ENCODE peak calls at places on chromosomes 5 and 9, in six cellular contexts. One of them, this sample, is unnamed. For H3K36me3, the result is how much of the 10 kb centered on the place peaks cover.

GRCh38 chr5:174798411-174798930 is 74.1 kb downstream of the MSX2 start:
- DNase-seq in PC-3: no peak
- DNase-seq in cardiac muscle cell: peak
- DNase-seq in body of pancreas: no peak
- DNase-seq in testis: no peak
- DNase-seq in thyroid gland: no peak
- DNase-seq in this sample: no peak

GRCh38 chr5:115033861-115034260 is 135.8 kb downstream of the TRIM36 start:
- DNase-seq in body of pancreas: no peak
- DNase-seq in cardiac muscle cell: no peak
- DNase-seq in thyroid gland: no peak
- DNase-seq in testis: peak
- DNase-seq in PC-3: no peak
- DNase-seq in this sample: no peak

GRCh38 chr9:33166263-33167083 is 663 bp downstream of the B4GALT1 start:
- DNase-seq in thyroid gland: peak
- DNase-seq in body of pancreas: peak
- DNase-seq in PC-3: no peak
- DNase-seq in cardiac muscle cell: peak
- DNase-seq in testis: no peak
- DNase-seq in this sample: no peak

GRCh38 chr5:68252678-68253520 is 37.3 kb downstream of the PIK3R1 start:
- DNase-seq in cardiac muscle cell: peak
- DNase-seq in thyroid gland: peak
- DNase-seq in PC-3: peak
- DNase-seq in body of pancreas: peak
- DNase-seq in testis: peak
- DNase-seq in this sample: peak

GRCh38 chr9:111427186-111427585 is 57.0 kb downstream of the ECPAS start:
- DNase-seq in testis: no peak
- DNase-seq in PC-3: peak
- DNase-seq in body of pancreas: no peak
- DNase-seq in cardiac muscle cell: peak
- DNase-seq in thyroid gland: no peak
- DNase-seq in this sample: no peak

GRCh38 chr9:84500859-84501258 is 160.3 kb upstream of the SLC28A3 start:
- DNase-seq in thyroid gland: no peak
- DNase-seq in body of pancreas: no peak
- DNase-seq in cardiac muscle cell: no peak
- DNase-seq in PC-3: no peak
- DNase-seq in testis: no peak
- DNase-seq in this sample: no peak

GRCh38 chr5:41510176-41510831 is at the start of gene PLCXD3:
- DNase-seq in PC-3: peak
- DNase-seq in thyroid gland: no peak
- DNase-seq in testis: peak
- DNase-seq in body of pancreas: peak
- DNase-seq in cardiac muscle cell: peak
- DNase-seq in this sample: no peak

GRCh38 chr5:94908889-94909480 is 290.5 kb downstream of the SLF1 start:
- DNase-seq in PC-3: peak
- DNase-seq in body of pancreas: no peak
- DNase-seq in cardiac muscle cell: peak
- DNase-seq in thyroid gland: no peak
- DNase-seq in testis: no peak
- DNase-seq in this sample: no peak

GRCh38 chr5:72829707-72830106 is 13.2 kb downstream of the TNPO1 start:
- DNase-seq in thyroid gland: no peak
- DNase-seq in cardiac muscle cell: no peak
- DNase-seq in body of pancreas: no peak
- DNase-seq in PC-3: no peak
- DNase-seq in testis: no peak
- DNase-seq in this sample: no peak

GRCh38 chr5:141618030-141618803 is 583 bp downstream of the DIAPH1 start:
- DNase-seq in PC-3: peak
- DNase-seq in thyroid gland: peak
- DNase-seq in cardiac muscle cell: peak
- DNase-seq in testis: peak
- DNase-seq in body of pancreas: peak
- DNase-seq in this sample: peak

GRCh38 chr9:18911714-18912342 is 121.2 kb downstream of the SAXO1 start:
- DNase-seq in PC-3: no peak
- DNase-seq in testis: no peak
- DNase-seq in thyroid gland: no peak
- DNase-seq in body of pancreas: no peak
- DNase-seq in cardiac muscle cell: no peak
- DNase-seq in this sample: no peak

GRCh38 chr5:135375040-135375439 is 24.0 kb downstream of the MACROH2A1 start:
- DNase-seq in PC-3: no peak
- DNase-seq in body of pancreas: no peak
- DNase-seq in testis: no peak
- DNase-seq in thyroid gland: no peak
- DNase-seq in cardiac muscle cell: no peak
- DNase-seq in this sample: no peak

GRCh38 chr9:109498195-109499060 is at the start of gene PTPN3:
- DNase-seq in body of pancreas: peak
- DNase-seq in testis: peak
- DNase-seq in PC-3: peak
- DNase-seq in cardiac muscle cell: no peak
- DNase-seq in thyroid gland: peak
- DNase-seq in this sample: no peak

GRCh38 chr5:127006711-127007110 is 23.6 kb downstream of the MARCHF3 start:
- DNase-seq in body of pancreas: no peak
- DNase-seq in PC-3: no peak
- DNase-seq in cardiac muscle cell: peak
- DNase-seq in thyroid gland: no peak
- DNase-seq in testis: no peak
- DNase-seq in this sample: no peak

GRCh38 chr5:116271432-116271831 is 186.6 kb downstream of the COMMD10 start:
- DNase-seq in body of pancreas: no peak
- DNase-seq in testis: no peak
- DNase-seq in cardiac muscle cell: no peak
- DNase-seq in thyroid gland: no peak
- DNase-seq in PC-3: peak
- DNase-seq in this sample: no peak

GRCh38 chr9:35105571-35106342 is 2.8 kb upstream of the STOML2 start:
- DNase-seq in body of pancreas: no peak
- DNase-seq in thyroid gland: no peak
- DNase-seq in cardiac muscle cell: no peak
- DNase-seq in testis: no peak
- DNase-seq in PC-3: no peak
- DNase-seq in this sample: no peak
- H3K36me3 ChIP-seq in body of pancreas: under half
- H3K36me3 ChIP-seq in thyroid gland: under half
- H3K36me3 ChIP-seq in cardiac muscle cell: under half
- H3K36me3 ChIP-seq in testis: under half
- H3K36me3 ChIP-seq in PC-3: under half
- H3K36me3 ChIP-seq in this sample: under half

GRCh38 chr5:14397717-14398116 is 183.9 kb upstream of the OTULINL start:
- DNase-seq in thyroid gland: peak
- DNase-seq in cardiac muscle cell: peak
- DNase-seq in body of pancreas: no peak
- DNase-seq in PC-3: peak
- DNase-seq in testis: no peak
- DNase-seq in this sample: no peak

GRCh38 chr5:14400611-14401010 is 181.0 kb upstream of the OTULINL start:
- DNase-seq in PC-3: no peak
- DNase-seq in testis: no peak
- DNase-seq in body of pancreas: no peak
- DNase-seq in thyroid gland: no peak
- DNase-seq in cardiac muscle cell: no peak
- DNase-seq in this sample: no peak

GRCh38 chr5:14400085-14400484 is 181.5 kb upstream of the OTULINL start:
- DNase-seq in PC-3: peak
- DNase-seq in cardiac muscle cell: peak
- DNase-seq in testis: no peak
- DNase-seq in body of pancreas: no peak
- DNase-seq in thyroid gland: no peak
- DNase-seq in this sample: no peak

GRCh38 chr5:14401639-14402038 is 180.0 kb upstream of the OTULINL start:
- DNase-seq in cardiac muscle cell: no peak
- DNase-seq in PC-3: no peak
- DNase-seq in body of pancreas: no peak
- DNase-seq in thyroid gland: no peak
- DNase-seq in testis: no peak
- DNase-seq in this sample: no peak

GRCh38 chr5:14399054-14399657 is 182.4 kb upstream of the OTULINL start:
- DNase-seq in cardiac muscle cell: peak
- DNase-seq in testis: peak
- DNase-seq in PC-3: peak
- DNase-seq in thyroid gland: no peak
- DNase-seq in body of pancreas: no peak
- DNase-seq in this sample: no peak
- H3K4me3 ChIP-seq in cardiac muscle cell: no peak
- H3K4me3 ChIP-seq in testis: no peak
- H3K4me3 ChIP-seq in PC-3: no peak
- H3K4me3 ChIP-seq in thyroid gland: no peak
- H3K4me3 ChIP-seq in body of pancreas: no peak
- H3K4me3 ChIP-seq in this sample: no peak

DNA sequence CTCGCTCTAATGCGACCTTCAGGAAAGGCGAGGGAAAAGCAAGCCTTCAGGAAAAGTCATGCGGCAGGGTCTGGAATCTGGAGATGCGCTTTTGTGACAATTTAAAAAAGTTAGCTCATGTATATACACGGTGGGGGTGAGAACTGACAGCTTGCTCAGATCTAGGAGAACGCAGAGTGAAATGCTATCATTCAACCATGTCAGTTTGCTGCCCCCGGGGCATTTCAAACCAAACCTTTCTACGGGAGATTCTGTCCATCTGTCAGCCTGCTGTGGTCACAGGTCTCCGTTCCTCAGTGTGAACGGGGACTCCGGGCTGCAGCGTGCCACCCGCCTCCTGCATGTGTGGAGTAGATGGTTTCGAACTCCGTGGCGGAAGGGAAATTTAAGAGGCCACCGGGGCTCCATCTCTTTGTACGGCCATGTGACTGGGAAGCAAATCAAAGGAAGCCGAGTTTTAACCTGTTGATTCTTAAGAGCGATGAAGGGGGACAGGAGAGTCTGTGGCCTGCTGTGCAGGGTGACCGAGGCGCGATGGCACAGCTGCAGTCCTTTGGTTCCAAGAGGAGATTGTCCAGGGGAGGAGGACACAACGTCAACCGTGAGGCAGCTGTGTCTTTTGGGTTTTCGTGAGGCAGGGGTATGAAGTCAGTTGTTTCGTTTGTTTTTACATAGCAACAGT is 45.9 kb downstream of the OTULIN start:
- DNase-seq in cardiac muscle cell: no peak
- DNase-seq in body of pancreas: no peak
- DNase-seq in testis: no peak
- DNase-seq in PC-3: no peak
- DNase-seq in thyroid gland: no peak
- DNase-seq in this sample: no peak
- H3K36me3 ChIP-seq in cardiac muscle cell: under half
- H3K36me3 ChIP-seq in body of pancreas: under half
- H3K36me3 ChIP-seq in testis: under half
- H3K36me3 ChIP-seq in PC-3: under half
- H3K36me3 ChIP-seq in thyroid gland: under half
- H3K36me3 ChIP-seq in this sample: under half

DNA sequence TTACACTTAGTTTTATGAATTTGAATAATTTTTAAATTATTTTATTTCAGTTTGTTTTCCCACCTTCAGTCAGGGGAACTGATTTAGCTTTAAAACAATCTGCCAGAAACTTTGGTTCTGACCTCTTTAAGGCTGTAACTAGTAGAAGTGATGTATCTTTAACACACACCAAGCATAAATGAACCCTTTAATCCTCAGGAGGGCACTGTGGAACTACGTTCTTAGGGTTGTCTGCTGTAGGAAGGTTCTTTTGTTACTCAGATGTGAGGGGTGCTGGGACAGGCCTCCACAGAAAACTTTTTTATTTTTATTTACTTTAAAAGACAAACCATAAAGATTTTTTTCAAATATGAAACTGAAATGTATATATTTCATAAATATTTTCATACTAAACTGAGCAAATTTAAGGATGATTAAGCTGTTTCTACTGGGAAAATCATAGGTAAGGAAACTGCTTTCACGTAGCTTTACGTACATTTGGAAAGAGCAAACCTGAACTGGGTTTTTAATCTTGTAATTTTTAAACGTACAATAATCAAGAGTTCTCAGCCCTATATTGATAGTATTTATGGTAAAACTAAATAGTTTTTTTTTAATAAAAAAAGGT is 5.3 kb downstream of the KLF4 start:
- DNase-seq in thyroid gland: peak
- DNase-seq in cardiac muscle cell: peak
- DNase-seq in body of pancreas: peak
- DNase-seq in PC-3: peak
- DNase-seq in testis: peak
- DNase-seq in this sample: no peak
- H3K4me3 ChIP-seq in thyroid gland: no peak
- H3K4me3 ChIP-seq in cardiac muscle cell: no peak
- H3K4me3 ChIP-seq in body of pancreas: no peak
- H3K4me3 ChIP-seq in PC-3: no peak
- H3K4me3 ChIP-seq in testis: no peak
- H3K4me3 ChIP-seq in this sample: no peak

This sample was measured in CD8-positive, alpha-beta T cell.